ENCODE peak calls at places on chromosome 7, in four cellular contexts. S, B, R and M are unnamed samples.

GRCh38 chr7:66697451-66698438 is 42.8 kb upstream of the RABGEF1 start:
- DNase-seq in S (peak), B (no peak), R (peak), M (peak)

GRCh38 chr7:124671976-124672375 is 93.6 kb downstream of the GPR37 start:
- DNase-seq in S (no peak), B (no peak), R (no peak), M (no peak)

GRCh38 chr7:157667261-157667660 is 330.5 kb downstream of the DNAJB6 start:
- DNase-seq in S (no peak), B (no peak), R (no peak), M (no peak)

GRCh38 chr7:70171369-70171768 is 573.1 kb downstream of the AUTS2 start:
- DNase-seq in S (no peak), B (no peak), R (no peak), M (no peak)

GRCh38 chr7:80154656-80155325 is 20.2 kb downstream of the GNAI1 start:
- DNase-seq in S (no peak), B (no peak), R (no peak), M (no peak)

GRCh38 chr7:152673902-152674301 is 2.0 kb downstream of the XRCC2 start:
- DNase-seq in S (no peak), B (no peak), R (no peak), M (no peak)

GRCh38 chr7:19991936-19992335 is 218.5 kb upstream of the TMEM196 start:
- DNase-seq in S (no peak), B (no peak), R (no peak), M (no peak)

GRCh38 chr7:151012921-151013347 is 11.4 kb downstream of the ATG9B start:
- DNase-seq in S (no peak), B (no peak), R (no peak), M (no peak)

GRCh38 chr7:23469961-23470250 is 385 bp downstream of the IGF2BP3 start:
- DNase-seq in S (no peak), B (no peak), R (no peak), M (no peak)

DNA sequence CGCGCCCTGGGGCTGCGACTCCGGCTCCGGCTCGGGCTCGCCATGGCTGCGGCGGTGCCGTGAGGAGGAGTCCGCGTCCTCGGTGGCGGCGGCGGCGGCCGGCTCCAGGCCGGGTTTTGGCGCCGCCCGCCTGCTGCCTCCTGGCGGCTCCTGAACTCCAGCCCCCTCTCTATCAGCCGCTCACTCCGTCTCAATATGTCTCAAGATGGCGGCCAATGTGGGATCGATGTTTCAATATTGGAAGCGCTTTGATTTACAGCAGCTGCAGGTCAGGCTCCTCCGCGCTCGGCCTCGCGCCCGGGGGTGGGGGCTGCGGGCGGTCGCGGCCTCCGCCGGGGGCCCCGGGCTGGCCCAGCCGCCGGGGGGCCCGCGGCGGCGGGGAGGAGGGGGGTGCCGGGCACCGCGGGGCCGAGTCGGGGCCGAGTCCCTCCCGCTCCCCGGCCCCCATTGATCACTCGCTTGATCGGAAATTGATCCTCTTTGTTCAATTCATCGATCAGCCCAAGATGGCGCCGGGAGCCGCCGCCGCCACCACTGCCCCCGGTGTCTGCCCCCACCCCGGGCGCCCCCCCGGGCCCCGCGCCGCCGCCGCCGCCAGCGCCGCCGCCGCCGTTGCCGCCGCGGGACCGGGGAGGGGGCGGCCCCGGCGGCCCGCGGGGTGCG is 1.5 kb upstream of the CUX1 start:
- DNase-seq in S (peak), B (no peak), R (peak), M (peak)
- TF ChIP-seq CTCF in S (no peak), B (no peak), R (no peak), M (no peak)

GRCh38 chr7:129827467-129827990 is 125.2 kb downstream of the UBE2H start:
- DNase-seq in S (no peak), B (no peak), R (no peak), M (no peak)

GRCh38 chr7:129828078-129828762 is 124.5 kb downstream of the UBE2H start:
- DNase-seq in S (no peak), B (no peak), R (no peak), M (no peak)

GRCh38 chr7:129829677-129830631 is 122.8 kb downstream of the UBE2H start:
- DNase-seq in S (peak), B (no peak), R (peak), M (peak)

GRCh38 chr7:129830949-129831348 is 121.8 kb downstream of the UBE2H start:
- DNase-seq in S (peak), B (no peak), R (no peak), M (no peak)

GRCh38 chr7:129828989-129829676 is 123.6 kb downstream of the UBE2H start:
- DNase-seq in S (no peak), B (no peak), R (no peak), M (no peak)
- TF ChIP-seq CTCF in S (no peak), B (peak), R (no peak), M (no peak)

GRCh38 chr7:99997545-99998137 is 17.8 kb upstream of the ZKSCAN1 start:
- DNase-seq in S (no peak), B (no peak), R (no peak), M (no peak)
- TF ChIP-seq CTCF in S (no peak), B (peak), R (no peak), M (peak)

DNA sequence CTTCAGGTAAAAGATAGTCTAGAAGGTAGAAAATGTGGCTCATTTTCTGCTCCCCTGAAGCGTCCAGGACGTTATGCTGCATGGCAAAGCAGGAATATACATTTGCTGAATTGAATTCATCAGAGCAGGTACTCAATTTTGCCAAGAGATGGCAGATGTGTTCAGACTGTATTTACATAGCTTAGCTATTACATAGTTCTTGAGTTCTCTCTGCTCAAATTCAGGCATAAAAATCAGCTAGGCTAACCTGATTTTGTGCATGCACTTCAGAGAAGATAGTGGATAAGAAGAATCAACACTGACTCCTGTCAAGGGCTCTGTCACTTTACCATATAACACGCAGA is 209.2 kb upstream of the FAM3C start:
- DNase-seq in S (no peak), B (no peak), R (peak), M (peak)
- TF ChIP-seq CTCF in S (peak), B (no peak), R (peak), M (peak)

GRCh38 chr7:44305564-44306507 is 19.6 kb downstream of the CAMK2B start:
- DNase-seq in S (no peak), B (no peak), R (no peak), M (no peak)

GRCh38 chr7:44308741-44309270 is 16.6 kb downstream of the CAMK2B start:
- DNase-seq in S (no peak), B (no peak), R (no peak), M (no peak)

GRCh38 chr7:44306608-44307007 is 18.8 kb downstream of the CAMK2B start:
- DNase-seq in S (no peak), B (no peak), R (no peak), M (no peak)

GRCh38 chr7:44307905-44308740 is 17.3 kb downstream of the CAMK2B start:
- DNase-seq in S (no peak), B (no peak), R (no peak), M (no peak)

GRCh38 chr7:44307301-44307900 is 18.0 kb downstream of the CAMK2B start:
- DNase-seq in S (peak), B (peak), R (no peak), M (peak)
- TF ChIP-seq CTCF in S (no peak), B (peak), R (no peak), M (peak)

GRCh38 chr7:146129296-146129695 is 12.7 kb downstream of the CNTNAP2 start:
- DNase-seq in S (no peak), B (no peak), R (no peak), M (no peak)
- TF ChIP-seq CTCF in S (no peak), B (no peak), R (no peak), M (no peak)